ENCODE peak calls at places on chromosomes 1 and 21, in six cellular contexts. F is stomach, R is tibial artery, K is IMR-90, L is upper lobe of right lung, D is uterus. S is an unnamed sample. For H3K27me3 and H3K4me1, the result is how much of the 10 kb centered on the place peaks cover.

GRCh38 chr1:48177257-48177656 is 45.3 kb upstream of the SLC5A9 start:
- DNase-seq in F (no peak), K (no peak), D (no peak), L (no peak), R (no peak), S (no peak)

GRCh38 chr21:42258150-42258884 is 39.4 kb downstream of the ABCG1 start:
- DNase-seq in D (peak), R (peak), L (peak), F (peak), K (peak), S (peak)

GRCh38 chr1:180966310-180966709 is 53.6 kb downstream of the KIAA1614 start:
- DNase-seq in K (no peak), L (no peak), F (no peak), D (no peak), R (no peak), S (no peak)

GRCh38 chr1:111223126-111223443 is 4.4 kb upstream of the CHI3L2 start:
- DNase-seq in L (no peak), K (no peak), R (no peak), D (no peak), F (no peak), S (no peak)

GRCh38 chr21:45336870-45337269 is 49.2 kb upstream of the POFUT2 start:
- DNase-seq in K (peak), F (no peak), D (no peak), L (peak), R (peak), S (peak)

GRCh38 chr1:160708821-160709220 is 2.8 kb downstream of the CD48 start:
- DNase-seq in K (no peak), L (no peak), R (no peak), F (no peak), D (no peak), S (no peak)

GRCh38 chr1:28895896-28896608 is 18.3 kb upstream of the EPB41 start:
- DNase-seq in L (no peak), F (no peak), R (no peak), K (peak), D (peak), S (no peak)

GRCh38 chr1:44044071-44044801 is 13.0 kb upstream of the SLC6A9 start:
- DNase-seq in F (no peak), K (no peak), R (peak), D (no peak), L (no peak), S (no peak)

GRCh38 chr1:117735045-117735992 is 129.5 kb downstream of the TENT5C start:
- DNase-seq in L (no peak), D (no peak), F (peak), R (no peak), K (peak), S (no peak)

GRCh38 chr21:45017376-45017960 is 56.9 kb upstream of the ADARB1 start:
- DNase-seq in F (no peak), R (peak), K (peak), L (peak), D (peak), S (peak)

GRCh38 chr1:205748398-205749093 is 1.4 kb downstream of the NUCKS1 start:
- DNase-seq in F (no peak), D (no peak), R (no peak), L (no peak), K (peak), S (no peak)

GRCh38 chr1:7560601-7561181 is 210.4 kb upstream of the VAMP3 start:
- DNase-seq in R (no peak), K (no peak), L (peak), D (no peak), F (no peak), S (peak)
- H3K27me3 ChIP-seq in R (under half), K (under half), L (under half), D (under half), F (under half), S (under half)

GRCh38 chr1:37851271-37851670 is 8.1 kb downstream of the MTF1 start:
- DNase-seq in L (no peak), K (no peak), F (no peak), D (no peak), R (no peak), S (no peak)
- H3K4me1 ChIP-seq in L (half or more), K (under half), F (under half), D (under half), R (under half), S (under half)

GRCh38 chr1:153540394-153541361 is at the start of gene S100A5:
- DNase-seq in K (peak), D (no peak), L (peak), R (peak), F (no peak), S (no peak)

GRCh38 chr1:153539395-153540093 is 1.2 kb downstream of the S100A5 start:
- DNase-seq in D (no peak), F (no peak), K (no peak), L (peak), R (peak), S (no peak)

GRCh38 chr1:153537376-153537730 is 1.6 kb upstream of the S100A6 start:
- DNase-seq in L (peak), K (no peak), D (no peak), R (peak), F (no peak), S (no peak)

GRCh38 chr1:153536618-153537375 is 1.0 kb upstream of the S100A6 start:
- DNase-seq in K (no peak), F (peak), R (peak), L (peak), D (no peak), S (peak)

GRCh38 chr1:153538315-153538821 is 2.4 kb downstream of the S100A5 start:
- DNase-seq in F (peak), R (peak), D (no peak), L (peak), K (peak), S (no peak)
- TF ChIP-seq CTCF in F (no peak), R (no peak), D (no peak), L (no peak), K (no peak), S (no peak)

GRCh38 chr1:2789986-2790581 is 11.4 kb downstream of the TTC34 start:
- DNase-seq in L (peak), D (no peak), F (no peak), K (no peak), R (peak), S (peak)
- H3K27me3 ChIP-seq in L (half or more), D (under half), F (half or more), K (under half), R (half or more), S (half or more)